ENCODE peak calls at places on chromosomes 11 and 22, in four cellular contexts. One of them, this sample, is unnamed.

GRCh38 chr11:117076941-117077659 is 21.1 kb downstream of the SIK3 start:
- DNase-seq in HepG2: peak
- DNase-seq in K562: no peak
- DNase-seq in H1: no peak
- DNase-seq in this sample: peak

GRCh38 chr22:41377846-41378245 is 3.9 kb upstream of the TEF start:
- DNase-seq in HepG2: no peak
- DNase-seq in K562: no peak
- DNase-seq in H1: no peak
- DNase-seq in this sample: no peak

GRCh38 chr11:94674005-94674491 is 94.1 kb upstream of the AMOTL1 start:
- DNase-seq in H1: peak
- DNase-seq in HepG2: no peak
- DNase-seq in K562: no peak
- DNase-seq in this sample: no peak

GRCh38 chr11:83191986-83192385 is 1.5 kb upstream of the ANKRD42 start:
- DNase-seq in K562: peak
- DNase-seq in H1: no peak
- DNase-seq in HepG2: no peak
- DNase-seq in this sample: no peak

GRCh38 chr22:37566329-37566837 is 6.1 kb downstream of the CDC42EP1 start:
- DNase-seq in H1: no peak
- DNase-seq in K562: no peak
- DNase-seq in HepG2: no peak
- DNase-seq in this sample: no peak

GRCh38 chr11:28169816-28170215 is 61.6 kb downstream of the METTL15 start:
- DNase-seq in HepG2: no peak
- DNase-seq in K562: peak
- DNase-seq in H1: no peak
- DNase-seq in this sample: no peak

GRCh38 chr11:125022551-125022950 is 40.6 kb upstream of the SLC37A2 start:
- DNase-seq in HepG2: no peak
- DNase-seq in K562: no peak
- DNase-seq in H1: no peak
- DNase-seq in this sample: no peak

GRCh38 chr11:128518493-128519207 is 68.7 kb downstream of the ETS1 start:
- DNase-seq in HepG2: no peak
- DNase-seq in H1: no peak
- DNase-seq in K562: no peak
- DNase-seq in this sample: no peak

GRCh38 chr11:46808804-46809431 is 37.2 kb downstream of the CKAP5 start:
- DNase-seq in HepG2: peak
- DNase-seq in K562: peak
- DNase-seq in H1: no peak
- DNase-seq in this sample: no peak

GRCh38 chr22:41243361-41243760 is 2.6 kb upstream of the CHADL start:
- DNase-seq in H1: no peak
- DNase-seq in HepG2: no peak
- DNase-seq in K562: no peak
- DNase-seq in this sample: no peak

GRCh38 chr22:38657248-38657909 is 941 bp downstream of the CBY1 start:
- DNase-seq in H1: peak
- DNase-seq in K562: peak
- DNase-seq in HepG2: peak
- DNase-seq in this sample: no peak

GRCh38 chr22:37231406-37232139 is 12.5 kb downstream of the RAC2 start:
- DNase-seq in K562: no peak
- DNase-seq in HepG2: no peak
- DNase-seq in H1: no peak
- DNase-seq in this sample: no peak

GRCh38 chr22:23828800-23829680 is 9.8 kb downstream of the DERL3 start:
- DNase-seq in H1: no peak
- DNase-seq in K562: no peak
- DNase-seq in HepG2: no peak
- DNase-seq in this sample: no peak

GRCh38 chr22:46770151-46770641 is 7.7 kb downstream of the TBC1D22A start:
- DNase-seq in HepG2: no peak
- DNase-seq in K562: no peak
- DNase-seq in H1: no peak
- DNase-seq in this sample: no peak

GRCh38 chr11:32447252-32447651 is 11.9 kb upstream of the WT1 start:
- DNase-seq in K562: peak
- DNase-seq in HepG2: no peak
- DNase-seq in H1: no peak
- DNase-seq in this sample: no peak

GRCh38 chr11:89220684-89221339 is 43.1 kb downstream of the TYR start:
- DNase-seq in HepG2: no peak
- DNase-seq in K562: no peak
- DNase-seq in H1: no peak
- DNase-seq in this sample: no peak

GRCh38 chr22:42418811-42419243 is 13.4 kb downstream of the NFAM1 start:
- DNase-seq in H1: peak
- DNase-seq in K562: no peak
- DNase-seq in HepG2: no peak
- DNase-seq in this sample: no peak

GRCh38 chr11:80722616-80723015 is 1281.8 kb upstream of the TENM4 start:
- DNase-seq in H1: no peak
- DNase-seq in K562: no peak
- DNase-seq in HepG2: no peak
- DNase-seq in this sample: no peak

GRCh38 chr11:70333206-70333605 is 62.7 kb downstream of the PPFIA1 start:
- DNase-seq in K562: no peak
- DNase-seq in H1: no peak
- DNase-seq in HepG2: no peak
- DNase-seq in this sample: no peak

GRCh38 chr11:72732329-72732728 is 19.9 kb downstream of the ARAP1 start:
- DNase-seq in HepG2: no peak
- DNase-seq in H1: no peak
- DNase-seq in K562: no peak
- DNase-seq in this sample: no peak

GRCh38 chr11:110071197-110071596 is 22.0 kb upstream of the ZC3H12C start:
- DNase-seq in HepG2: no peak
- DNase-seq in K562: no peak
- DNase-seq in H1: no peak
- DNase-seq in this sample: no peak

GRCh38 chr22:25027959-25028840 is 75.7 kb downstream of the KIAA1671 start:
- DNase-seq in H1: peak
- DNase-seq in K562: peak
- DNase-seq in HepG2: no peak
- DNase-seq in this sample: no peak

GRCh38 chr11:73851046-73851764 is 25.4 kb downstream of the COA4 start:
- DNase-seq in H1: no peak
- DNase-seq in K562: peak
- DNase-seq in HepG2: no peak
- DNase-seq in this sample: no peak

GRCh38 chr11:79160786-79161403 is 279.9 kb downstream of the TENM4 start:
- DNase-seq in H1: no peak
- DNase-seq in K562: no peak
- DNase-seq in HepG2: no peak
- DNase-seq in this sample: no peak

GRCh38 chr22:22702159-22702873 is 57.9 kb downstream of the GGTLC2 start:
- DNase-seq in HepG2: no peak
- DNase-seq in K562: peak
- DNase-seq in H1: no peak
- DNase-seq in this sample: no peak

GRCh38 chr11:35275808-35276170 is 136.8 kb downstream of the CD44 start:
- DNase-seq in K562: no peak
- DNase-seq in HepG2: no peak
- DNase-seq in H1: no peak
- DNase-seq in this sample: no peak

GRCh38 chr11:83933008-83933407 is 646.8 kb upstream of the CCDC90B start:
- DNase-seq in K562: no peak
- DNase-seq in H1: no peak
- DNase-seq in HepG2: no peak
- DNase-seq in this sample: no peak

GRCh38 chr11:27423125-27423524 is 49.5 kb downstream of the LGR4 start:
- DNase-seq in HepG2: no peak
- DNase-seq in K562: no peak
- DNase-seq in H1: no peak
- DNase-seq in this sample: no peak

GRCh38 chr11:43504316-43504950 is 145.7 kb downstream of the TTC17 start:
- DNase-seq in H1: peak
- DNase-seq in K562: peak
- DNase-seq in HepG2: peak
- DNase-seq in this sample: no peak

GRCh38 chr11:108472681-108473080 is 5.4 kb upstream of the C11orf65 start:
- DNase-seq in H1: no peak
- DNase-seq in K562: no peak
- DNase-seq in HepG2: no peak
- DNase-seq in this sample: no peak

GRCh38 chr11:68212421-68213134 is 518 bp downstream of the KMT5B start:
- DNase-seq in H1: peak
- DNase-seq in HepG2: peak
- DNase-seq in K562: peak
- DNase-seq in this sample: no peak

GRCh38 chr11:67045314-67045713 is 11.3 kb upstream of the RHOD start:
- DNase-seq in HepG2: no peak
- DNase-seq in K562: peak
- DNase-seq in H1: no peak
- DNase-seq in this sample: no peak

GRCh38 chr11:117673561-117673960 is 123.5 kb downstream of the DSCAML1 start:
- DNase-seq in K562: no peak
- DNase-seq in H1: no peak
- DNase-seq in HepG2: no peak
- DNase-seq in this sample: no peak

GRCh38 chr11:7665473-7666291 is 7.6 kb downstream of the CYB5R2 start:
- DNase-seq in H1: peak
- DNase-seq in K562: peak
- DNase-seq in HepG2: peak
- DNase-seq in this sample: peak

GRCh38 chr11:59216654-59217640 is 4.2 kb upstream of the MPEG1 start:
- DNase-seq in HepG2: no peak
- DNase-seq in K562: no peak
- DNase-seq in H1: no peak
- DNase-seq in this sample: peak

GRCh38 chr11:13826505-13827278 is 135.8 kb upstream of the SPON1 start:
- DNase-seq in K562: peak
- DNase-seq in HepG2: no peak
- DNase-seq in H1: no peak
- DNase-seq in this sample: no peak

GRCh38 chr11:104928831-104929230 is 30.6 kb upstream of the CASP12 start:
- DNase-seq in K562: no peak
- DNase-seq in H1: no peak
- DNase-seq in HepG2: no peak
- DNase-seq in this sample: no peak

GRCh38 chr11:30128269-30128932 is 102.4 kb upstream of the FSHB start:
- DNase-seq in HepG2: peak
- DNase-seq in H1: no peak
- DNase-seq in K562: peak
- DNase-seq in this sample: no peak

GRCh38 chr11:128686745-128687177 is 7.1 kb upstream of the FLI1 start:
- DNase-seq in HepG2: no peak
- DNase-seq in H1: peak
- DNase-seq in K562: no peak
- DNase-seq in this sample: no peak

DNA sequence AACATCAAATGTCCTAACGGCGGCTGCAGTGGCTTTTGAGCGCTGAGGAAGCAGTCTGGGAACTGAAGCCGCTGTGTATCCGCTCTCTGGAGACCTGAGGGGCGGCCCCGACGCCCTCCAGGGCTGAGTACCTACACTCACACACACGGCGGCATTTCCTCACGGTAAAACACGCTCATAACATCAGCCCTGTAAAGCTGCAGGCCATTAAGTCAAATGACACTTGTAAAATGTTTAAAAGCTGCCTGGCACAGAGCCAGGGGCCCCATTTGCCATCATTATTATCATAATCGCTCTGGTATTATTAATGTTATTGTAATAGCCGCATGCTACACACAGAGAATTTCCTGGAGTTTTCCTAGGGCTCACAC is 5.1 kb downstream of the CARS1 start:
- DNase-seq in K562: peak
- DNase-seq in H1: no peak
- DNase-seq in HepG2: no peak
- DNase-seq in this sample: no peak
- TF ChIP-seq RAD21 in K562: no peak
- TF ChIP-seq RAD21 in H1: no peak
- TF ChIP-seq RAD21 in HepG2: no peak
- TF ChIP-seq RAD21 in this sample: no peak

GRCh38 chr11:76151561-76152085 is 54.7 kb downstream of the WNT11 start:
- DNase-seq in H1: no peak
- DNase-seq in HepG2: no peak
- DNase-seq in K562: no peak
- DNase-seq in this sample: no peak
- TF ChIP-seq BRCA1 in H1: no peak
- TF ChIP-seq BRCA1 in HepG2: no peak
- TF ChIP-seq BRCA1 in K562: no peak
- TF ChIP-seq BRCA1 in this sample: no peak

GRCh38 chr11:119509277-119509841 is 86.4 kb upstream of the THY1 start:
- DNase-seq in H1: no peak
- DNase-seq in HepG2: no peak
- DNase-seq in K562: no peak
- DNase-seq in this sample: no peak
- TF ChIP-seq RAD21 in H1: no peak
- TF ChIP-seq RAD21 in HepG2: no peak
- TF ChIP-seq RAD21 in K562: no peak
- TF ChIP-seq RAD21 in this sample: no peak

GRCh38 chr22:20542736-20543135 is 35.3 kb downstream of the MED15 start:
- DNase-seq in H1: no peak
- DNase-seq in K562: no peak
- DNase-seq in HepG2: no peak
- DNase-seq in this sample: no peak
- TF ChIP-seq BRCA1 in H1: no peak
- TF ChIP-seq BRCA1 in K562: no peak
- TF ChIP-seq BRCA1 in HepG2: no peak
- TF ChIP-seq BRCA1 in this sample: no peak

GRCh38 chr11:10926801-10927200 is 68.9 kb upstream of the ZBED5 start:
- DNase-seq in HepG2: no peak
- DNase-seq in H1: no peak
- DNase-seq in K562: no peak
- DNase-seq in this sample: no peak
- TF ChIP-seq RAD21 in HepG2: no peak
- TF ChIP-seq RAD21 in H1: no peak
- TF ChIP-seq RAD21 in K562: no peak
- TF ChIP-seq RAD21 in this sample: no peak

GRCh38 chr11:85464283-85464682 is 162.9 kb downstream of the DLG2 start:
- DNase-seq in H1: no peak
- DNase-seq in K562: no peak
- DNase-seq in HepG2: no peak
- DNase-seq in this sample: no peak
- TF ChIP-seq BRCA1 in H1: no peak
- TF ChIP-seq BRCA1 in K562: no peak
- TF ChIP-seq BRCA1 in HepG2: no peak
- TF ChIP-seq BRCA1 in this sample: no peak

DNA sequence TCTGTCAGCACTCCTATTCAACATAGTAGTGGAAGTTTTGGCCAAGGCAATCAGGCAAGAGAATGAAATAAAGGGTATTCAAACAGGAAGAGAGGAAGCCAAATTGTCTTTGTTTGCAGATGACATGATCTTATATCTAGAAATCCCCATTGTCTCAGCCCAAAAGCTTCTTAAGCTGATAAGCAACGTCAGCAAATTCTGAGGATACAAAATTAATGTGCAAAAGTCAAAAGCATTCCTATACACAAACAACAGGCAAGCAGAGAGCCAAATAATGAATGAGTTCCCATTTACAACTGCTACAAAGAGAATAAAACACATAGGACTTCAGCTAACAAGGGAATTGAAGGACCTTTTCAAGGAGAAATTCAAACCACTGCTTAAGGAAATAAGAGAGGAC is 280.4 kb upstream of the LUZP2 start:
- DNase-seq in K562: no peak
- DNase-seq in HepG2: no peak
- DNase-seq in H1: no peak
- DNase-seq in this sample: no peak
- TF ChIP-seq RAD21 in K562: no peak
- TF ChIP-seq RAD21 in HepG2: no peak
- TF ChIP-seq RAD21 in H1: no peak
- TF ChIP-seq RAD21 in this sample: no peak

This sample was measured in GM12878.